ENCODE peak calls at places on chromosomes 7 and 10, in five cellular contexts. O is aorta; L is activated T-cell treated with anti-CD3 and anti-CD28 coated beads, Interleukin-2, amount 50 U/mL, for 4 hours; C is Right ventricle myocardium superior; Q is PC-3. R is an unnamed sample.

GRCh38 chr10:72251635-72252034 is 22.1 kb upstream of the DDIT4 start:
- ATAC-seq in L (no peak), Q (no peak), C (no peak), O (no peak), R (no peak)

GRCh38 chr10:26543567-26544306 is 105.6 kb downstream of the APBB1IP start:
- ATAC-seq in L (no peak), C (no peak), Q (no peak), O (no peak), R (no peak)

GRCh38 chr7:54336800-54337199 is 205.4 kb upstream of the VSTM2A start:
- ATAC-seq in C (no peak), O (no peak), Q (no peak), L (no peak), R (no peak)

GRCh38 chr10:96478317-96478716 is 35.4 kb downstream of the TLL2 start:
- ATAC-seq in O (no peak), Q (no peak), L (no peak), C (no peak), R (no peak)

GRCh38 chr7:138542183-138542582 is 82.1 kb downstream of the TRIM24 start:
- ATAC-seq in L (peak), Q (no peak), C (no peak), O (no peak), R (no peak)

GRCh38 chr7:94584113-94584512 is 71.8 kb downstream of the SGCE start:
- ATAC-seq in Q (peak), L (no peak), O (no peak), C (peak), R (no peak)

GRCh38 chr7:129864042-129864441 is 88.7 kb downstream of the UBE2H start:
- ATAC-seq in O (peak), L (no peak), Q (no peak), C (peak), R (peak)

GRCh38 chr7:50679218-50680007 is 103.3 kb downstream of the GRB10 start:
- ATAC-seq in C (peak), O (no peak), Q (peak), L (peak), R (no peak)

GRCh38 chr7:36865019-36865418 is 140.7 kb upstream of the AOAH start:
- ATAC-seq in Q (no peak), C (no peak), O (no peak), L (no peak), R (no peak)